ENCODE peak calls at places on chromosomes 16 and 17, in six cellular contexts. K is type B pancreatic cell; E is foreskin fibroblast; B is neural crest cell; M is vagina; I is CD4-positive, alpha-beta T cell. N is an unnamed sample.

GRCh38 chr16:4264546-4264945 is 8.3 kb downstream of the TFAP4 start:
- DNase-seq in I (no peak), M (no peak), E (peak), K (no peak), B (no peak), N (no peak)

GRCh38 chr17:39393732-39394131 is 7.7 kb downstream of the FBXL20 start:
- DNase-seq in E (no peak), K (no peak), M (no peak), I (no peak), B (no peak), N (no peak)

GRCh38 chr17:39747745-39748144 is 10.0 kb downstream of the GRB7 start:
- DNase-seq in B (no peak), I (no peak), K (no peak), M (no peak), E (no peak), N (no peak)

GRCh38 chr17:31405941-31406371 is 14.5 kb downstream of the RAB11FIP4 start:
- DNase-seq in E (no peak), K (no peak), M (no peak), I (no peak), B (no peak), N (no peak)

GRCh38 chr17:42194133-42194899 is at the start of gene GHDC:
- DNase-seq in B (peak), E (peak), K (no peak), I (peak), M (no peak), N (no peak)

GRCh38 chr17:339193-340061 is 13.2 kb downstream of the RPH3AL start:
- DNase-seq in I (no peak), B (no peak), M (no peak), E (no peak), K (no peak), N (no peak)

GRCh38 chr16:50473375-50473945 is 74.7 kb upstream of the NKD1 start:
- DNase-seq in E (no peak), I (no peak), B (no peak), M (no peak), K (no peak), N (no peak)

GRCh38 chr17:39462644-39463375 is 1.5 kb downstream of the CDK12 start:
- DNase-seq in I (no peak), E (peak), B (peak), K (no peak), M (peak), N (no peak)

GRCh38 chr17:37708008-37708615 is 36.7 kb downstream of the HNF1B start:
- DNase-seq in M (no peak), E (no peak), B (no peak), I (no peak), K (no peak), N (no peak)

GRCh38 chr17:64780096-64781012 is 118.2 kb upstream of the SMURF2 start:
- DNase-seq in B (no peak), I (peak), K (no peak), E (peak), M (no peak), N (no peak)

GRCh38 chr16:66269631-66270332 is 96.7 kb upstream of the CDH5 start:
- DNase-seq in E (no peak), B (no peak), I (no peak), M (peak), K (no peak), N (peak)

GRCh38 chr17:77833769-77834168 is 124.7 kb upstream of the TNRC6C start:
- DNase-seq in M (no peak), I (no peak), E (no peak), K (no peak), B (no peak), N (no peak)

GRCh38 chr16:27204232-27204915 is 1.0 kb downstream of the KDM8 start:
- DNase-seq in M (no peak), I (no peak), B (no peak), E (no peak), K (no peak), N (no peak)

GRCh38 chr16:28292731-28293588 is 635 bp downstream of the SBK1 start:
- DNase-seq in M (no peak), I (no peak), K (no peak), B (peak), E (no peak), N (peak)

GRCh38 chr16:89982318-89982717 is 33.8 kb downstream of the DEF8 start:
- DNase-seq in K (no peak), E (no peak), I (no peak), B (no peak), M (no peak), N (no peak)

GRCh38 chr17:1796800-1797199 is 32.9 kb downstream of the SMYD4 start:
- DNase-seq in K (no peak), M (no peak), B (no peak), I (no peak), E (no peak), N (no peak)

GRCh38 chr17:77504652-77505459 is 364.1 kb downstream of the SEC14L1 start:
- DNase-seq in B (no peak), I (no peak), M (no peak), E (peak), K (no peak), N (no peak)

GRCh38 chr16:67608367-67608766 is 36.6 kb upstream of the CARMIL2 start:
- DNase-seq in E (peak), I (no peak), B (no peak), K (no peak), M (no peak), N (no peak)

GRCh38 chr16:67613808-67614207 is 31.1 kb upstream of the CARMIL2 start:
- DNase-seq in B (no peak), E (no peak), I (no peak), M (no peak), K (no peak), N (no peak)
- TF ChIP-seq CTCF in B (peak), E (no peak), I (no peak), M (no peak), K (no peak), N (no peak)

DNA sequence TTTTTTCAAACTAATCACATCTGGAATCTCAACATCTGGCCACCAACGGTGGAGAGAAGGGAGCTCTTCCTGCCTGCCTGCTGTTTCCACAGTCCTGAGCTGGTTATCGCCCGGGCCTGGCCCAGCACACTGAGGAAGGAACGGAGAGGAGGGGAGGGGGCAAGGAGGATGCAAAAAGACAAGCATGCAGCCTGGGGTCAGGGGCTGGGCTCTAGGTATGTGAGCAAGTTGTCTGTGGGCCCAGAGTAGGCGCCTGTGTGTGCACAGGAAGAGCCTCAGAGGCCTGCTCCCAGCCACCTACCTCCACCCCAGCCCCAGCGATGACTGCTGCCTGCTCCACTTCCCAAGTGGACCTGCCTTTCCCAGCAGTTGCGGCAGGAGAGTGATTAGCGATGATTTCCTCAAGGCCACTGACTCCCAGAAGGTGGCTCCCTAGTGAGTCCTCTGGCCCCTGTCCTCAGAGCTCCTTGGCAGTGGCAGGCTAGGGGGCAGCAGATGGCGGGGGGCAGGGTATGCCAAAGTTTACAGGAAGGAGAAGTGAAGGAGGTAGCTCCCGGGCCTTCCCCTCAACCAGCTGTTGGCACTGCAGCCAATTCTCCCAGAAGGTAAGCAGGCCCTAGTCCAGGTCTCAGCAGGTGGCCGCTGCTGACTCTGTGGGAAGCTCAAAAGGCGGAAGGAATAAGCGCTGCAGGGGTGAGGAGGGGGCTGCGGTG is 27.0 kb upstream of the RASD1 start:
- DNase-seq in B (no peak), M (no peak), I (no peak), K (no peak), E (peak), N (no peak)
- TF ChIP-seq CTCF in B (no peak), M (no peak), I (no peak), K (no peak), E (no peak), N (no peak)

GRCh38 chr17:44947461-44948314 is at the start of gene KIF18B:
- DNase-seq in I (peak), K (peak), B (peak), M (peak), E (peak), N (peak)

GRCh38 chr17:44942456-44942855 is 5.1 kb downstream of the KIF18B start:
- DNase-seq in B (no peak), K (no peak), M (no peak), E (no peak), I (no peak), N (no peak)

GRCh38 chr17:44940321-44940720 is 7.3 kb downstream of the KIF18B start:
- DNase-seq in M (no peak), I (no peak), K (no peak), B (no peak), E (no peak), N (no peak)

GRCh38 chr17:44940768-44941167 is 6.8 kb downstream of the KIF18B start:
- DNase-seq in B (no peak), I (no peak), M (no peak), E (no peak), K (no peak), N (no peak)

DNA sequence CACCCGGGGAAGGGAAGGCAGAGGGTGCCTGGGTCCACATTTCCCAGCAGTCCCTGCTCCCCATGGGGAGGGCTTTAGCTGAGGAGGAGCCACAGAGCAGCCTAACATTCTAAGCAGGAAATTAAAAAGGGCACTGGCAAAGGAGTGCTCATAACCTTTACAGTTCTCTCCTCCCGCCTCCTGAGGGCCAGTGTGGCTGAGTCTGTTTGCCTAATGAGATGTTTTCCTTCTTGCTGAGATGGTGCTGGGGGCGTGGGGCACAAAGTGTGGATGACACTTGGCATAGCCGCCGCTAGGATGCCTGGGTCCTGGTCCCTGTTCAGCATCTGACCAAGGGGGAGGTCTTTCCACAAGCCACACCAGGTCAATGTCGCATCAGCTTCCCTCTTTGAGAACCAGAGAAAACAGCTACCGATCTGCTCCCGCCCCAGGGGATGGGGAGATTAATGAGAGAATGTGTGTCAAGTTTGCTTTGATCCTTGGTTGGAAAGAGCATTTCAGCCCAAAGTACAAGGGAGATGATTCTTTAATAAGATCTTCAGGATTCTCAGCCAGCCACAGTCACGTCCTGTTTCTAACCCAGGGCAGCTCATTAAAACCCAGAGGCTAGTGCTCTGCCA is 5.8 kb downstream of the KIF18B start:
- DNase-seq in K (no peak), M (no peak), E (no peak), I (no peak), B (no peak), N (no peak)
- TF ChIP-seq CTCF in K (no peak), M (no peak), E (no peak), I (no peak), B (no peak), N (no peak)

GRCh38 chr16:86956437-86956836 is 360.8 kb downstream of the C16orf95 start:
- DNase-seq in M (no peak), E (no peak), I (no peak), K (peak), B (no peak), N (no peak)
- TF ChIP-seq CTCF in M (no peak), E (no peak), I (no peak), K (no peak), B (no peak), N (no peak)

GRCh38 chr16:88662222-88662842 is 559 bp downstream of the MVD start:
- DNase-seq in M (no peak), K (no peak), B (no peak), I (no peak), E (no peak), N (no peak)

GRCh38 chr16:88665570-88665969 is 2.7 kb upstream of the MVD start:
- DNase-seq in E (no peak), M (no peak), K (no peak), B (no peak), I (no peak), N (no peak)

GRCh38 chr16:88659160-88659559 is 3.7 kb downstream of the MVD start:
- DNase-seq in E (no peak), K (no peak), B (no peak), M (no peak), I (no peak), N (no peak)

GRCh38 chr16:88665148-88665547 is 2.3 kb upstream of the MVD start:
- DNase-seq in M (no peak), I (no peak), K (no peak), B (no peak), E (no peak), N (no peak)

GRCh38 chr16:88662843-88663606 is at the start of gene MVD:
- DNase-seq in M (peak), B (peak), E (peak), K (peak), I (peak), N (peak)
- TF ChIP-seq CTCF in M (no peak), B (no peak), E (no peak), K (no peak), I (no peak), N (no peak)